ENCODE peak calls at places on chromosomes 1 and 21, in six cellular contexts. E, R, G, K, P and D are unnamed samples.

GRCh38 chr1:110620250-110620615 is 14.1 kb upstream of the KCNA2 start:
- DNase-seq in G (no peak), K (no peak), P (no peak), R (no peak), E (no peak), D (no peak)

GRCh38 chr1:87329051-87329755 is 523 bp downstream of the LMO4 start:
- DNase-seq in K (peak), P (no peak), R (peak), E (peak), G (peak), D (peak)

GRCh38 chr21:43311303-43311817 is 115.6 kb downstream of the SIK1 start:
- DNase-seq in K (no peak), P (no peak), G (peak), E (no peak), R (no peak), D (no peak)

GRCh38 chr1:25120286-25120685 is 112.0 kb downstream of the SYF2 start:
- DNase-seq in E (no peak), P (no peak), R (no peak), K (no peak), G (no peak), D (no peak)

GRCh38 chr1:29159773-29160172 is 21.9 kb downstream of the SRSF4 start:
- DNase-seq in P (no peak), G (no peak), R (no peak), E (no peak), K (no peak), D (no peak)

GRCh38 chr1:40404670-40405462 is 31.3 kb downstream of the SMAP2 start:
- DNase-seq in R (peak), P (no peak), K (no peak), G (no peak), E (peak), D (peak)

GRCh38 chr1:160058087-160058486 is 11.9 kb downstream of the KCNJ10 start:
- DNase-seq in P (no peak), G (no peak), E (no peak), R (peak), K (no peak), D (peak)

GRCh38 chr1:12477936-12478611 is 139.9 kb downstream of the DHRS3 start:
- DNase-seq in R (peak), K (no peak), G (peak), E (no peak), P (peak), D (peak)

GRCh38 chr1:72986591-72987290 is 704.4 kb upstream of the NEGR1 start:
- DNase-seq in G (no peak), R (no peak), E (no peak), K (no peak), P (no peak), D (no peak)

GRCh38 chr1:36729289-36729688 is 246.6 kb upstream of the CSF3R start:
- DNase-seq in K (no peak), G (no peak), R (no peak), P (no peak), E (no peak), D (no peak)

GRCh38 chr1:182625716-182626504 is 21.7 kb upstream of the RGS16 start:
- DNase-seq in K (no peak), R (peak), G (no peak), P (no peak), E (no peak), D (peak)

GRCh38 chr1:24179251-24179895 is 7.7 kb downstream of the IFNLR1 start:
- DNase-seq in E (no peak), R (no peak), K (no peak), P (no peak), G (no peak), D (no peak)

GRCh38 chr1:233097546-233098254 is 147.3 kb downstream of the NTPCR start:
- DNase-seq in R (no peak), K (no peak), G (no peak), E (no peak), P (no peak), D (peak)

GRCh38 chr1:22024485-22025367 is 23.3 kb downstream of the CELA3A start:
- DNase-seq in E (peak), G (peak), R (peak), P (no peak), K (peak), D (peak)

GRCh38 chr1:22021061-22021460 is 19.6 kb downstream of the CELA3A start:
- DNase-seq in E (no peak), R (no peak), K (no peak), G (no peak), P (no peak), D (no peak)

GRCh38 chr1:22018583-22019559 is 17.4 kb downstream of the CELA3A start:
- DNase-seq in G (peak), P (peak), K (no peak), R (peak), E (peak), D (peak)
- TF ChIP-seq CTCF in G (no peak), P (peak), K (no peak), R (peak), E (no peak), D (peak)

GRCh38 chr1:219293440-219293839 is 119.8 kb downstream of the LYPLAL1 start:
- DNase-seq in P (no peak), R (peak), G (no peak), K (no peak), E (no peak), D (peak)
- TF ChIP-seq CTCF in P (no peak), R (no peak), G (no peak), K (no peak), E (no peak), D (no peak)

GRCh38 chr1:46333300-46334029 is 7.1 kb upstream of the NSUN4 start:
- DNase-seq in G (no peak), K (peak), R (peak), E (no peak), P (no peak), D (peak)
- TF ChIP-seq CTCF in G (no peak), K (no peak), R (peak), E (no peak), P (peak), D (peak)

DNA sequence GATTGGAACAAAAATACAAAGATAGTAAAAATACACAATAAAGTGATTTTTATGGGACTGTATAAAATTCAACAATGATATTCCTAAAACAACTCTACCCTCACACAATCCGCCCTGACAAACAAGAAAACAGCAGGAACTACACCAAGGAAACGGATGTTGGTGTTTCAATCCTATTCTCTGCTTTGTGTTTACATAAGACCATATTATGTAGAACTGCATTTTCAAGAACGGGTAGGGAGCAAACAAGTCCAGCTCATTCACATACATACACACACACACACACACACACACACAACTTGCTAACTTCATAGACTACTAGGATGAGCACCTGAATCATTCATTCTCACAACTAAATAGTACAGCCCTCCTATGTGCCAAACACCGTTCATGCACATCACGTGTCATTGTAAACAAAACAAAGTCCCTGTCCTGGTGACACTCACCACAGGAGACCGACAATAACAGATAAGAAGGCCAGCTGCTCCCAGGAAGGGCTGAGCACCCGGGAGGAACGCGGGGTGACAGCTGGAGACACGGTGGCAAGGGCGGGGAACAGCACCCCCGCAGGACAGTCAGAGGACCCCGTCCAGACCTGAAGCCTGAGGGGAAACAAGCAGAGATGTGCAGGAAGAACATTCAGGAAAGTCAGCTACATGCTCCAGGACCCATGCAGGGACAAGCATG is 43.0 kb downstream of the NPHP4 start:
- DNase-seq in K (no peak), E (no peak), G (no peak), P (no peak), R (no peak), D (no peak)
- TF ChIP-seq CTCF in K (no peak), E (no peak), G (no peak), P (no peak), R (no peak), D (no peak)

GRCh38 chr1:1907098-1907736 is 7.8 kb upstream of the CALML6 start:
- DNase-seq in P (no peak), E (no peak), G (peak), K (peak), R (peak), D (no peak)
- TF ChIP-seq CTCF in P (no peak), E (no peak), G (no peak), K (no peak), R (no peak), D (no peak)

GRCh38 chr1:18794066-18794465 is 65.4 kb downstream of the TAS1R2 start:
- DNase-seq in G (no peak), K (no peak), R (peak), E (no peak), P (no peak), D (no peak)

GRCh38 chr1:18795002-18795689 is 64.3 kb downstream of the TAS1R2 start:
- DNase-seq in G (no peak), K (no peak), E (no peak), P (no peak), R (no peak), D (no peak)

GRCh38 chr1:18794561-18794960 is 64.9 kb downstream of the TAS1R2 start:
- DNase-seq in P (no peak), R (no peak), G (no peak), E (no peak), K (peak), D (no peak)

GRCh38 chr1:18793164-18793563 is 66.3 kb downstream of the TAS1R2 start:
- DNase-seq in E (no peak), P (no peak), G (no peak), K (no peak), R (no peak), D (no peak)

GRCh38 chr1:18792747-18793146 is 66.7 kb downstream of the TAS1R2 start:
- DNase-seq in K (no peak), P (no peak), E (no peak), R (no peak), G (no peak), D (no peak)
- TF ChIP-seq CTCF in K (no peak), P (no peak), E (no peak), R (no peak), G (no peak), D (no peak)

GRCh38 chr1:222387020-222387816 is 160.7 kb downstream of the HHIPL2 start:
- DNase-seq in G (no peak), P (no peak), K (peak), E (no peak), R (no peak), D (no peak)
- TF ChIP-seq CTCF in G (no peak), P (peak), K (no peak), E (no peak), R (peak), D (peak)

DNA sequence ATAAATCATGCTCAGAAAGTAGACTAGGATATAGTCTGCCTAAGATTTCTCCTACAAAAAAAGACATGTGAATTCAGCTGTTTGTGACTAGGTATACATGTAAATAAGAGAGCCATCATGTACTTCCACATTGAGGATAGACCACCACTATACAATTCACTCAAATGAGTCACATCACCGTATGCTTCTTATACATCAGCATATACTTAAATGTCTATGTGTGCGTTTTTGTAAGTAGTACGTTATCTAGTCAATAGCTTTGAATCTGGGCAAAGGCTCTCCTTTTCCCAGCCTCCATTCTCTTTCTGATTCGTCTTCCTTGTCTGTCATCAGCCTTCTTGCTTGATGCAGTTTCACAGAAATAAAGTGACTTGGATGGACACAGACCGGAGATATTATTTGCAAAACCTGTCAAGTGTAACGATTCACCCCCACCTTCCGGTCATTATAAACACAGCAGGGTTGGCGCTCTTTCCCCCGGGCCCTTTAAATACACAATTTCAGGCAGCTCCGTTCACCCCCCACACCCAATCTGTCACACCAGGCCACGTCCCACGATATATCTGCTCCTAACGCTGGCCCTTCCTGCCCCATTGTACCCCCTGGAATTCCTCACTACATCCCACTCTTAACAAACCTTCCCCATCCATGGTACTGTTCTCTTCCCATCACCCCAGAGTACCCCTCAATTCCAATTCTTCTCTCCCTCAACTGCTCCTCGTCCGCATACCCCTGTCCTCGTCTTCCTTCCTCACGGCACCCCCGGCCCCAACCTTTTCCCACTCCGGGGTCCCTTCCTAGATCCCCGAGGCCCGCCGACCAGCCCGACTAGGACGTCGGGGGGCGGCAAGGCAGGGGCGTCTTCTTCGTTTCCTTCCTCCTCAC is 636 bp downstream of the VAMP4 start:
- DNase-seq in G (peak), P (no peak), R (peak), K (peak), E (peak), D (peak)
- TF ChIP-seq CTCF in G (no peak), P (no peak), R (peak), K (no peak), E (peak), D (no peak)

GRCh38 chr1:17631410-17631809 is 91.9 kb downstream of the ARHGEF10L start:
- DNase-seq in G (no peak), P (no peak), R (no peak), E (no peak), K (no peak), D (no peak)

GRCh38 chr1:17630048-17630830 is 90.7 kb downstream of the ARHGEF10L start:
- DNase-seq in K (no peak), P (no peak), G (peak), E (no peak), R (peak), D (peak)

GRCh38 chr1:17632106-17632505 is 92.6 kb downstream of the ARHGEF10L start:
- DNase-seq in K (no peak), P (no peak), E (no peak), R (no peak), G (no peak), D (no peak)

GRCh38 chr1:17627239-17628052 is 87.9 kb downstream of the ARHGEF10L start:
- DNase-seq in R (no peak), E (no peak), K (no peak), P (no peak), G (no peak), D (no peak)

GRCh38 chr1:17629460-17629859 is 90.0 kb downstream of the ARHGEF10L start:
- DNase-seq in P (no peak), G (no peak), E (no peak), R (no peak), K (peak), D (no peak)
- TF ChIP-seq CTCF in P (peak), G (peak), E (no peak), R (peak), K (peak), D (peak)

GRCh38 chr21:45951676-45952075 is 29.9 kb upstream of the COL6A1 start:
- DNase-seq in K (no peak), E (no peak), R (no peak), P (no peak), G (no peak), D (no peak)

GRCh38 chr21:45952974-45953373 is 28.6 kb upstream of the COL6A1 start:
- DNase-seq in G (peak), P (no peak), R (no peak), E (no peak), K (no peak), D (no peak)

GRCh38 chr21:45957551-45957950 is 24.0 kb upstream of the COL6A1 start:
- DNase-seq in P (no peak), E (no peak), K (no peak), R (no peak), G (no peak), D (no peak)

GRCh38 chr21:45954921-45955320 is 26.6 kb upstream of the COL6A1 start:
- DNase-seq in K (no peak), G (no peak), R (no peak), P (no peak), E (no peak), D (no peak)

DNA sequence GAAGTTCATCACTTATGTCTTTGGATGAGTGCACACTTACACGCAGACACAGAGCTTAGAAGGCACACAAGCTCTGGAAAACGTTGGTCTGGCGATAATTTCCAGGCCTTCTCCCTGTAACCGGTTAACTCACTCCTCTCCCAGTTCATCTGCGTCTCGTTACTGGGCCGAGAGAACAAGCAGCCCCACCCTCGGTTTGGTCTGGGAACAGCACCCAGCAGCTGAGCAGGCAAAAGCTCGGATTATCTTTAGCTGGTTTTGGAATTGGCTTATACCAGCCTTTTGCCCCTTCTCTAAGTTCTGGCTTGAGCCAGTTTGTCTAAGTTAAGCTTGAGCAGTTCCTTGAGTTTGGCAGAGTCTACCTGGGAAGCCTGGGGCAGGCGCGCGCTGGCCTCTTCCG is 27.3 kb upstream of the COL6A1 start:
- DNase-seq in R (peak), E (no peak), K (no peak), G (peak), P (no peak), D (peak)
- TF ChIP-seq CTCF in R (peak), E (no peak), K (no peak), G (no peak), P (no peak), D (peak)